ENCODE peak calls at places on chromosome 13, in four cellular contexts. L is occipital lobe, C is PC-9, M is iris pigment epithelial cell. I is an unnamed sample.

GRCh38 chr13:31797154-31797775 is 57.9 kb downstream of the RXFP2 start:
- DNase-seq in L (no peak), C (no peak), M (peak; percentile 28), I (peak; percentile 8)

GRCh38 chr13:42478531-42479156 is 95.3 kb upstream of the TNFSF11 start:
- DNase-seq in L (no peak), C (no peak), M (peak; percentile 71), I (peak; percentile 10)

GRCh38 chr13:27573265-27573664 is 47.1 kb downstream of the LNX2 start:
- DNase-seq in L (no peak), C (peak; percentile 21), M (peak; percentile 77), I (no peak)

GRCh38 chr13:114043421-114044053 is 69.7 kb upstream of the C13orf46 start:
- DNase-seq in L (no peak), C (no peak), M (peak; percentile 93), I (no peak)

GRCh38 chr13:87244256-87244870 is 426.8 kb upstream of the SLITRK5 start:
- DNase-seq in L (no peak), C (no peak), M (no peak), I (no peak)

GRCh38 chr13:46041335-46041934 is 11.1 kb downstream of the ZC3H13 start:
- DNase-seq in L (no peak), C (no peak), M (peak; percentile 69), I (no peak)

GRCh38 chr13:72258340-72258981 is 391.5 kb upstream of the DACH1 start:
- DNase-seq in L (no peak), C (no peak), M (peak; percentile 3), I (no peak)

GRCh38 chr13:32642858-32643257 is 56.6 kb downstream of the PDS5B start:
- DNase-seq in L (no peak), C (no peak), M (no peak), I (no peak)

GRCh38 chr13:75458696-75459422 is 23.1 kb downstream of the TBC1D4 start:
- DNase-seq in L (no peak), C (no peak), M (peak; percentile 16), I (no peak)

GRCh38 chr13:29509999-29510586 is 85.4 kb downstream of the SLC7A1 start:
- DNase-seq in L (no peak), C (no peak), M (peak; percentile 21), I (no peak)

GRCh38 chr13:45564108-45564507 is 51.4 kb downstream of the ERICH6B start:
- DNase-seq in L (no peak), C (no peak), M (peak; percentile 79), I (no peak)

GRCh38 chr13:73803997-73804396 is 330.2 kb downstream of the KLF12 start:
- DNase-seq in L (no peak), C (no peak), M (peak; percentile 67), I (no peak)

GRCh38 chr13:111972261-111972780 is 94.6 kb upstream of the SOX1 start:
- DNase-seq in L (no peak), C (no peak), M (no peak), I (no peak)

GRCh38 chr13:107441279-107441678 is 774.1 kb downstream of the LIG4 start:
- DNase-seq in L (no peak), C (no peak), M (peak; percentile 91), I (no peak)

GRCh38 chr13:43475135-43475534 is 311.6 kb downstream of the ENOX1 start:
- DNase-seq in L (no peak), C (no peak), M (peak; percentile 4), I (no peak)

GRCh38 chr13:21826214-21827015 is 155.5 kb downstream of the FGF9 start:
- DNase-seq in L (no peak), C (no peak), M (no peak), I (no peak)

GRCh38 chr13:93029536-93029935 is 197.1 kb upstream of the GPC6 start:
- DNase-seq in L (no peak), C (no peak), M (no peak), I (no peak)

GRCh38 chr13:114282143-114282685 is 813 bp downstream of the UPF3A start:
- DNase-seq in L (no peak), C (no peak), M (peak; percentile 75), I (no peak)

GRCh38 chr13:99796175-99796819 is 175.3 kb downstream of the ZIC5 start:
- DNase-seq in L (no peak), C (peak; percentile 14), M (peak; percentile 29), I (no peak)

GRCh38 chr13:99386495-99386894 is 79.3 kb upstream of the GPR183 start:
- DNase-seq in L (no peak), C (no peak), M (no peak), I (no peak)

GRCh38 chr13:102774210-102774560 is 599 bp upstream of the TEX30 start:
- DNase-seq in L (no peak), C (no peak), M (no peak), I (no peak)

GRCh38 chr13:35994131-35994966 is 136.8 kb downstream of the DCLK1 start:
- DNase-seq in L (no peak), C (no peak), M (peak; percentile 93), I (no peak)

GRCh38 chr13:42066542-42066941 is 18.1 kb downstream of the DGKH start:
- DNase-seq in L (no peak), C (no peak), M (peak; percentile 99), I (no peak)

GRCh38 chr13:113448545-113448884 is 4.8 kb downstream of the ADPRHL1 start:
- DNase-seq in L (no peak), C (peak; percentile 63), M (no peak), I (peak; percentile 22)

GRCh38 chr13:105928048-105928447 is 607.4 kb downstream of the EFNB2 start:
- DNase-seq in L (no peak), C (no peak), M (no peak), I (no peak)

GRCh38 chr13:20297181-20297580 is 65.1 kb upstream of the GJB6 start:
- DNase-seq in L (no peak), C (no peak), M (no peak), I (no peak)

GRCh38 chr13:79445968-79446645 is 34.8 kb upstream of the NDFIP2 start:
- DNase-seq in L (no peak), C (no peak), M (no peak), I (no peak)

GRCh38 chr13:112142401-112142930 is 75.5 kb downstream of the SOX1 start:
- DNase-seq in L (no peak), C (no peak), M (no peak), I (no peak)

GRCh38 chr13:53368948-53369347 is 340.3 kb downstream of the OLFM4 start:
- DNase-seq in L (no peak), C (no peak), M (no peak), I (no peak)

GRCh38 chr13:33034061-33034460 is 17.8 kb downstream of the KL start:
- DNase-seq in L (no peak), C (no peak), M (no peak), I (no peak)

GRCh38 chr13:23433171-23434153 is at the start of gene SACS:
- DNase-seq in L (peak; percentile 72), C (no peak), M (peak; percentile 55), I (no peak)

GRCh38 chr13:44969858-44970484 is 19.3 kb downstream of the NUFIP1 start:
- DNase-seq in L (no peak), C (no peak), M (peak; percentile 59), I (peak; percentile 26)

GRCh38 chr13:82341116-82341515 is 1541.2 kb downstream of the SLITRK1 start:
- DNase-seq in L (no peak), C (no peak), M (no peak), I (no peak)

GRCh38 chr13:40064723-40065122 is 409.3 kb downstream of the COG6 start:
- DNase-seq in L (no peak), C (no peak), M (peak; percentile 74), I (no peak)

I was measured in HCT116.